ENCODE peak calls at places on chromosomes 6 and 20, in nine cellular contexts. One of them, this sample, is unnamed.

GRCh38 chr6:61562098-61562497 is 723.9 kb downstream of the KHDRBS2 start:
- DNase-seq in astrocyte of the spinal cord: no peak
- DNase-seq in IMR-90: no peak
- DNase-seq in lower lobe of right lung: no peak
- DNase-seq in astrocyte: no peak
- DNase-seq in cardiac muscle cell: no peak
- DNase-seq in heart right ventricle: no peak
- DNase-seq in left ventricle myocardium inferior: no peak
- DNase-seq in fibroblast of lung: no peak
- DNase-seq in this sample: no peak

GRCh38 chr20:44703183-44703925 is 11.8 kb upstream of the CCN5 start:
- DNase-seq in astrocyte of the spinal cord: no peak
- DNase-seq in IMR-90: no peak
- DNase-seq in lower lobe of right lung: no peak
- DNase-seq in astrocyte: no peak
- DNase-seq in cardiac muscle cell: no peak
- DNase-seq in heart right ventricle: no peak
- DNase-seq in left ventricle myocardium inferior: no peak
- DNase-seq in fibroblast of lung: no peak
- DNase-seq in this sample: no peak

GRCh38 chr6:170441316-170441715 is 111.8 kb downstream of the PSMB1 start:
- DNase-seq in astrocyte of the spinal cord: peak
- DNase-seq in IMR-90: peak
- DNase-seq in lower lobe of right lung: no peak
- DNase-seq in astrocyte: peak
- DNase-seq in cardiac muscle cell: no peak
- DNase-seq in heart right ventricle: no peak
- DNase-seq in left ventricle myocardium inferior: no peak
- DNase-seq in fibroblast of lung: peak
- DNase-seq in this sample: peak

GRCh38 chr20:24918579-24919566 is 30.2 kb upstream of the CST7 start:
- DNase-seq in astrocyte of the spinal cord: no peak
- DNase-seq in IMR-90: no peak
- DNase-seq in lower lobe of right lung: no peak
- DNase-seq in astrocyte: no peak
- DNase-seq in cardiac muscle cell: no peak
- DNase-seq in heart right ventricle: no peak
- DNase-seq in left ventricle myocardium inferior: no peak
- DNase-seq in fibroblast of lung: no peak
- DNase-seq in this sample: no peak

GRCh38 chr20:38161412-38161774 is 3.7 kb downstream of the TGM2 start:
- DNase-seq in astrocyte of the spinal cord: no peak
- DNase-seq in IMR-90: no peak
- DNase-seq in lower lobe of right lung: no peak
- DNase-seq in astrocyte: no peak
- DNase-seq in cardiac muscle cell: no peak
- DNase-seq in heart right ventricle: no peak
- DNase-seq in left ventricle myocardium inferior: no peak
- DNase-seq in fibroblast of lung: no peak
- DNase-seq in this sample: no peak

GRCh38 chr6:116268589-116269293 is 11.0 kb downstream of the TSPYL1 start:
- DNase-seq in astrocyte of the spinal cord: peak
- DNase-seq in IMR-90: peak
- DNase-seq in lower lobe of right lung: no peak
- DNase-seq in astrocyte: peak
- DNase-seq in cardiac muscle cell: peak
- DNase-seq in heart right ventricle: no peak
- DNase-seq in left ventricle myocardium inferior: no peak
- DNase-seq in fibroblast of lung: peak
- DNase-seq in this sample: peak

GRCh38 chr6:44053760-44054556 is 73.3 kb downstream of the MRPL14 start:
- DNase-seq in astrocyte of the spinal cord: peak
- DNase-seq in IMR-90: peak
- DNase-seq in lower lobe of right lung: no peak
- DNase-seq in astrocyte: peak
- DNase-seq in cardiac muscle cell: peak
- DNase-seq in heart right ventricle: no peak
- DNase-seq in left ventricle myocardium inferior: no peak
- DNase-seq in fibroblast of lung: peak
- DNase-seq in this sample: peak

GRCh38 chr6:36351152-36351571 is 14.5 kb upstream of the BNIP5 start:
- DNase-seq in astrocyte of the spinal cord: peak
- DNase-seq in IMR-90: peak
- DNase-seq in lower lobe of right lung: no peak
- DNase-seq in astrocyte: peak
- DNase-seq in cardiac muscle cell: peak
- DNase-seq in heart right ventricle: no peak
- DNase-seq in left ventricle myocardium inferior: no peak
- DNase-seq in fibroblast of lung: peak
- DNase-seq in this sample: no peak

GRCh38 chr6:138310294-138310693 is 67.4 kb upstream of the SMIM28 start:
- DNase-seq in astrocyte of the spinal cord: peak
- DNase-seq in IMR-90: no peak
- DNase-seq in lower lobe of right lung: no peak
- DNase-seq in astrocyte: no peak
- DNase-seq in cardiac muscle cell: peak
- DNase-seq in heart right ventricle: no peak
- DNase-seq in left ventricle myocardium inferior: no peak
- DNase-seq in fibroblast of lung: peak
- DNase-seq in this sample: peak

GRCh38 chr6:138307352-138307751 is 70.4 kb upstream of the SMIM28 start:
- DNase-seq in astrocyte of the spinal cord: no peak
- DNase-seq in IMR-90: no peak
- DNase-seq in lower lobe of right lung: no peak
- DNase-seq in astrocyte: peak
- DNase-seq in cardiac muscle cell: peak
- DNase-seq in heart right ventricle: no peak
- DNase-seq in left ventricle myocardium inferior: peak
- DNase-seq in fibroblast of lung: no peak
- DNase-seq in this sample: no peak

GRCh38 chr6:138309695-138310094 is 68.0 kb upstream of the SMIM28 start:
- DNase-seq in astrocyte of the spinal cord: no peak
- DNase-seq in IMR-90: no peak
- DNase-seq in lower lobe of right lung: no peak
- DNase-seq in astrocyte: no peak
- DNase-seq in cardiac muscle cell: no peak
- DNase-seq in heart right ventricle: no peak
- DNase-seq in left ventricle myocardium inferior: no peak
- DNase-seq in fibroblast of lung: no peak
- DNase-seq in this sample: no peak

GRCh38 chr6:138308728-138309110 is 69.0 kb upstream of the SMIM28 start:
- DNase-seq in astrocyte of the spinal cord: no peak
- DNase-seq in IMR-90: no peak
- DNase-seq in lower lobe of right lung: no peak
- DNase-seq in astrocyte: no peak
- DNase-seq in cardiac muscle cell: no peak
- DNase-seq in heart right ventricle: no peak
- DNase-seq in left ventricle myocardium inferior: no peak
- DNase-seq in fibroblast of lung: no peak
- DNase-seq in this sample: no peak

DNA sequence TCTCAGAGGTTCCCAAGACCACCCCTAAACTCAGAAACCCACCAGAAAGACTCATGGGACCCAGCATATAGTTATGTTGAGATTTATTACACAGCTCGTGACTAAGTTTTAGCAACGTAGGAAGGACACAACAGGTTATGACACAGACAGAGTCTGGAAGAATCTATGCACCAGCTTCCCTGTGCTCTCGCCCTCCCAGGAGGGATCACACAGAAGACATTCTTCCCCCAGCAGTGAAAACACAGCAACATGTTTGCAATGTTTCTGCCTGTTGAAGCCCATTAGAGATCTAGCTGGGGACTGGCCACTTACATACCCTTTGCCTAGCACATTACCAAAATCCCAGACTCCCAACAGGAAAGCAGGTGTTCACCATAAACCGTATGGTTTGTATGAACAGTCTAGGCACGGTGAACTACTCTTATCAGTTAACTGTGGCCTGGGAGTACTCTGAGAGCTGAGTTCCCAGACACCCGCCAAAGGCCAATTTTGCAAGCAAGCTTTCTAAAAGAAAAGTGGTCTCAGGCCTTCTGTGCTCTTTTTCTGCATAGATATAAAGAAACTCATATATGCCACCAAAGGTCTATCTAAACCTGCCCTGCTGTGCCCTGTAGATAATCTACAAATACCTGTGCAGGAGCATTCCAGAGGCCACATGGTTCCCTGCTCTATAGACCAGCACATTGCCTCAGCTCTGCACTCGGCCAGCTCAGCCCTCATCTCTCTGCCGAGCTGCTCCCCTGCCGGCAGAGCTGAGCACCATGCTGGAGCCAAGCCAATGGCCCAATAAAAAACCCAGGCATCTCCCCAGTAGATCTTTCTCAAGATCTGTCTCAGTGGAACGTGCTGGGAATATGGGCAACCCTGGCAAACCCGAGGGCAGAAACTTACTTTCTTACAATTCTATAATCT is 69.6 kb upstream of the SMIM28 start:
- DNase-seq in astrocyte of the spinal cord: peak
- DNase-seq in IMR-90: no peak
- DNase-seq in lower lobe of right lung: no peak
- DNase-seq in astrocyte: no peak
- DNase-seq in cardiac muscle cell: peak
- DNase-seq in heart right ventricle: peak
- DNase-seq in left ventricle myocardium inferior: peak
- DNase-seq in fibroblast of lung: no peak
- DNase-seq in this sample: peak
- TF ChIP-seq CTCF in astrocyte of the spinal cord: peak
- TF ChIP-seq CTCF in IMR-90: no peak
- TF ChIP-seq CTCF in lower lobe of right lung: peak
- TF ChIP-seq CTCF in astrocyte: peak
- TF ChIP-seq CTCF in cardiac muscle cell: peak
- TF ChIP-seq CTCF in heart right ventricle: peak
- TF ChIP-seq CTCF in left ventricle myocardium inferior: peak
- TF ChIP-seq CTCF in fibroblast of lung: peak
- TF ChIP-seq CTCF in this sample: peak

DNA sequence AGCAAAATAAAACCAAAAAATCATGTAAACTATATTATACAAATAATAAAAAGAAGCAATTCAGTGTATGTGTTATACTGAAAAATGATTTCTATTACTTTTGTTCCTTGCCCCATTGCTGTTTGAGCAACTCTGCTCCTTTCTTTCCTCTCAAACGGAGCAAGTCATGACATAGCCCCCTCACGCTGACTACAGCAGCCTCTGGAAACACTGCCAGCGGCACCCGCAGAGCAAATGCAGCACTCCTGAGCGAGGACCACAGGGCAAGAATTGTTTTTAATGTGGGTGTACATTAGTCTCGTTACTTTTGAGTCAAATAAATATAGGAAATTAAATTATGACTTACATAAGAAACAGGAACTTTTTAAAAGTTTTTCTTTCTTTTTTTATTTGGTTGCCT is 350.1 kb upstream of the HSF2 start:
- DNase-seq in astrocyte of the spinal cord: peak
- DNase-seq in IMR-90: peak
- DNase-seq in lower lobe of right lung: no peak
- DNase-seq in astrocyte: peak
- DNase-seq in cardiac muscle cell: no peak
- DNase-seq in heart right ventricle: peak
- DNase-seq in left ventricle myocardium inferior: peak
- DNase-seq in fibroblast of lung: peak
- DNase-seq in this sample: peak
- H3K4me3 ChIP-seq in astrocyte of the spinal cord: peak
- H3K4me3 ChIP-seq in IMR-90: no peak
- H3K4me3 ChIP-seq in lower lobe of right lung: peak
- H3K4me3 ChIP-seq in astrocyte: no peak
- H3K4me3 ChIP-seq in cardiac muscle cell: no peak
- H3K4me3 ChIP-seq in heart right ventricle: peak
- H3K4me3 ChIP-seq in left ventricle myocardium inferior: peak
- H3K4me3 ChIP-seq in fibroblast of lung: peak
- H3K4me3 ChIP-seq in this sample: peak

GRCh38 chr6:31074406-31074805 is 38.0 kb downstream of the C6orf15 start:
- DNase-seq in astrocyte of the spinal cord: no peak
- DNase-seq in IMR-90: no peak
- DNase-seq in lower lobe of right lung: no peak
- DNase-seq in astrocyte: no peak
- DNase-seq in cardiac muscle cell: no peak
- DNase-seq in heart right ventricle: no peak
- DNase-seq in left ventricle myocardium inferior: no peak
- DNase-seq in fibroblast of lung: no peak
- DNase-seq in this sample: no peak

GRCh38 chr6:31067881-31068737 is 44.3 kb downstream of the C6orf15 start:
- DNase-seq in astrocyte of the spinal cord: no peak
- DNase-seq in IMR-90: no peak
- DNase-seq in lower lobe of right lung: no peak
- DNase-seq in astrocyte: no peak
- DNase-seq in cardiac muscle cell: no peak
- DNase-seq in heart right ventricle: no peak
- DNase-seq in left ventricle myocardium inferior: no peak
- DNase-seq in fibroblast of lung: no peak
- DNase-seq in this sample: no peak

GRCh38 chr6:31068738-31069340 is 43.5 kb downstream of the C6orf15 start:
- DNase-seq in astrocyte of the spinal cord: peak
- DNase-seq in IMR-90: peak
- DNase-seq in lower lobe of right lung: peak
- DNase-seq in astrocyte: peak
- DNase-seq in cardiac muscle cell: peak
- DNase-seq in heart right ventricle: peak
- DNase-seq in left ventricle myocardium inferior: peak
- DNase-seq in fibroblast of lung: peak
- DNase-seq in this sample: peak

GRCh38 chr6:31075528-31075927 is 36.8 kb downstream of the C6orf15 start:
- DNase-seq in astrocyte of the spinal cord: peak
- DNase-seq in IMR-90: peak
- DNase-seq in lower lobe of right lung: no peak
- DNase-seq in astrocyte: peak
- DNase-seq in cardiac muscle cell: peak
- DNase-seq in heart right ventricle: no peak
- DNase-seq in left ventricle myocardium inferior: no peak
- DNase-seq in fibroblast of lung: peak
- DNase-seq in this sample: peak

DNA sequence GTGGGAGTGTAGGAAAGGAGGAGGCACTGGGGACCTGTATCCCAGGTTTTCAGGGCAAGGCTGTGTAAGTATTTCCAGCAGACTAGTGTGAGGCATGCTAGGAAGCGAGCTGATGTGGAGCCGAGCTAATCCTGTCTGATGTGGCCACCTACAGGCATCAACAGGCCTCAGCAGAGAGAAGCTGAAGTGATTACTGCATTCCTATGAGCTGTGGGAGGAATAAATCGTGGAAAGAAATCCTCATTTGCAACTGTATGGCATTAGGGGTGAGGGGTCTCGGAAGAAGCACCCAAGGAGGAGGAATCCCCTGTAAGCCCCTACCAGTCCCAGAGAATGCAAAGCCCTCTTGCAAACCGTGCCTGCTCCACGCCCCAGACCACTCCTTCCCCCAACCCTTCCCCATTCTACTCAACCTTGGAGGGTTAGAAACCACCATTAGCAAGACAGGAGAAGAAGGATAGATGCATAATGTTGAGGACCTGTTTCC is 41.6 kb downstream of the C6orf15 start:
- DNase-seq in astrocyte of the spinal cord: peak
- DNase-seq in IMR-90: peak
- DNase-seq in lower lobe of right lung: no peak
- DNase-seq in astrocyte: peak
- DNase-seq in cardiac muscle cell: peak
- DNase-seq in heart right ventricle: no peak
- DNase-seq in left ventricle myocardium inferior: no peak
- DNase-seq in fibroblast of lung: peak
- DNase-seq in this sample: peak
- TF ChIP-seq CTCF in astrocyte of the spinal cord: peak
- TF ChIP-seq CTCF in IMR-90: peak
- TF ChIP-seq CTCF in lower lobe of right lung: peak
- TF ChIP-seq CTCF in astrocyte: peak
- TF ChIP-seq CTCF in cardiac muscle cell: peak
- TF ChIP-seq CTCF in heart right ventricle: peak
- TF ChIP-seq CTCF in left ventricle myocardium inferior: peak
- TF ChIP-seq CTCF in fibroblast of lung: peak
- TF ChIP-seq CTCF in this sample: peak

DNA sequence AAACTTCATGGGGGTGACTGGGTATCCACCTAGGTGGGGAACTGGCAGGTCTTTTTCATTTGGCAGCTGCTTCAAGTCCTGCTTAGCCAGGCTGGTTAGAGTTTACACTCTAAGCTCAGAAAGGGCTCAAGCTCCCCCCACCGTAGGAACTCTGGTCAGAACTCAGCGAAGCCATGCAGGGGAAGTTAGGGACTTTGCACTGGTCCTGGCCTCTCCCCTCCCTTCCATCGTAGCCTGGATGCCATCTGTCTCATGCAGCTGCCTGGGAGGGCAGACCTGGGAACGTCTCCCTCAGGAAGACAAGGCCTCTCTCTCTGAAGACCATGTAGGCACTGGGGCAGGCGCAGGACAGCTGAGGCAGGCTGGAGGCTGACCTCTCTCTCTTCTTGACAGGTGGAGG is 183.8 kb upstream of the UST start:
- DNase-seq in astrocyte of the spinal cord: no peak
- DNase-seq in IMR-90: no peak
- DNase-seq in lower lobe of right lung: no peak
- DNase-seq in astrocyte: no peak
- DNase-seq in cardiac muscle cell: no peak
- DNase-seq in heart right ventricle: no peak
- DNase-seq in left ventricle myocardium inferior: no peak
- DNase-seq in fibroblast of lung: no peak
- DNase-seq in this sample: no peak
- H3K4me3 ChIP-seq in astrocyte of the spinal cord: no peak
- H3K4me3 ChIP-seq in IMR-90: no peak
- H3K4me3 ChIP-seq in lower lobe of right lung: no peak
- H3K4me3 ChIP-seq in astrocyte: no peak
- H3K4me3 ChIP-seq in cardiac muscle cell: no peak
- H3K4me3 ChIP-seq in heart right ventricle: no peak
- H3K4me3 ChIP-seq in left ventricle myocardium inferior: no peak
- H3K4me3 ChIP-seq in fibroblast of lung: no peak
- H3K4me3 ChIP-seq in this sample: no peak